ENCODE peak calls at places on chromosome X, in four cellular contexts. E is CD4-positive, alpha-beta T cell; O is GM20000; D is breast epithelium. M is an unnamed sample.

GRCh38 chrX:39559229-39559628 is 538.5 kb downstream of the BCOR start:
- DNase-seq in E (no peak), O (no peak), D (no peak), M (no peak)

GRCh38 chrX:1587161-1587560 is 4.2 kb upstream of the AKAP17A start:
- DNase-seq in E (no peak), O (no peak), D (no peak), M (no peak)

GRCh38 chrX:147900349-147900748 is 11.4 kb upstream of the FMR1 start:
- DNase-seq in E (no peak), O (no peak), D (no peak), M (no peak)

GRCh38 chrX:3268804-3269203 is 77.6 kb downstream of the MXRA5 start:
- DNase-seq in E (no peak), O (no peak), D (no peak), M (no peak)

GRCh38 chrX:6644411-6644810 is 109.5 kb upstream of the VCX3A start:
- DNase-seq in E (no peak), O (no peak), D (no peak), M (no peak)

GRCh38 chrX:23888887-23889501 is 18.7 kb downstream of the APOO start:
- DNase-seq in E (no peak), O (no peak), D (no peak), M (no peak)

GRCh38 chrX:3252744-3253143 is 93.7 kb downstream of the MXRA5 start:
- DNase-seq in E (no peak), O (peak; percentile 2), D (no peak), M (no peak)

GRCh38 chrX:154548028-154548316 is 552 bp downstream of the IKBKG start:
- DNase-seq in E (no peak), O (no peak), D (no peak), M (no peak)

GRCh38 chrX:47751670-47752069 is 85.0 kb upstream of the ZNF81 start:
- DNase-seq in E (peak; percentile 7), O (peak; percentile 6), D (no peak), M (no peak)

GRCh38 chrX:153704021-153704526 is 16.3 kb downstream of the SLC6A8 start:
- DNase-seq in E (no peak), O (no peak), D (no peak), M (no peak)

GRCh38 chrX:13164611-13165010 is 120.2 kb upstream of the FAM9C start:
- DNase-seq in E (no peak), O (no peak), D (no peak), M (no peak)

GRCh38 chrX:96563663-96564062 is 121.0 kb upstream of the DIAPH2 start:
- DNase-seq in E (no peak), O (no peak), D (no peak), M (no peak)

GRCh38 chrX:120664081-120664480 is 34.2 kb upstream of the C1GALT1C1 start:
- DNase-seq in E (no peak), O (peak; percentile 2), D (no peak), M (no peak)

GRCh38 chrX:2828404-2829065 is at the start of gene GYG2:
- DNase-seq in E (no peak), O (no peak), D (no peak), M (no peak)

GRCh38 chrX:23901805-23902204 is 5.9 kb downstream of the APOO start:
- DNase-seq in E (peak; percentile 13), O (peak; percentile 39), D (no peak), M (no peak)

GRCh38 chrX:46710425-46710824 is 48.5 kb downstream of the SLC9A7 start:
- DNase-seq in E (no peak), O (no peak), D (no peak), M (no peak)

GRCh38 chrX:119501511-119502148 is 33.4 kb downstream of the SLC25A5 start:
- DNase-seq in E (no peak), O (no peak), D (no peak), M (no peak)

GRCh38 chrX:37787353-37787869 is 7.6 kb downstream of the CYBB start:
- DNase-seq in E (no peak), O (peak; percentile 13), D (no peak), M (no peak)

GRCh38 chrX:26254436-26254835 is 38.5 kb downstream of the MAGEB5 start:
- DNase-seq in E (no peak), O (no peak), D (no peak), M (no peak)

GRCh38 chrX:68186552-68187262 is 246.6 kb downstream of the OPHN1 start:
- DNase-seq in E (no peak), O (no peak), D (no peak), M (no peak)

GRCh38 chrX:100994352-100995281 is 25.1 kb downstream of the ARL13A start:
- DNase-seq in E (no peak), O (no peak), D (no peak), M (no peak)

GRCh38 chrX:112651766-112652165 is 28.0 kb downstream of the LHFPL1 start:
- DNase-seq in E (no peak), O (no peak), D (no peak), M (no peak)

DNA sequence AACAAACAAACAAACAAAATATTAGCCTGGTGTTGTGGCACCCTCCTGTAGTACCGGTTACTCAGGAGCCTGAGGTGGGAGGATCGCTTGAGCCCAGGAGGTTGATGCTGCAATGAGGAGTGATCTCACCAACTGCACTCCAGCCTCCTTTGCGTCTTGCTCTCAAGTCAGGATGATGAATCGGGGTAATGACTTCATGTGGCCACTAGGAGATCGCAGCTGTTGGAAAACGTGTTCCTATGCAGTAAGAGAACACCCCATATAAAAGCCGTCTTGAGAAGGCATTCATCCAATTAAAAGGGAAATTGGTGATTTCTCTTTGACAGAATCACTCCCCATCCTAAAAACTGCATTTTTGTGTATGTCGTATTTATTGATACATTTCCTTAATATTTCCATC is 6.9 kb downstream of the CCNB3 start:
- DNase-seq in E (no peak), O (no peak), D (no peak), M (no peak)
- TF ChIP-seq CTCF in E (no peak), O (no peak), D (no peak), M (no peak)

GRCh38 chrX:55167124-55167523 is 53.0 kb upstream of the PAGE5 start:
- DNase-seq in E (no peak), O (no peak), D (no peak), M (no peak)

GRCh38 chrX:55169782-55170181 is 50.4 kb upstream of the PAGE5 start:
- DNase-seq in E (no peak), O (no peak), D (no peak), M (no peak)
- TF ChIP-seq CTCF in E (no peak), O (no peak), D (no peak), M (no peak)

GRCh38 chrX:125378205-125378604 is 58.5 kb downstream of the TEX13C start:
- DNase-seq in E (no peak), O (no peak), D (no peak), M (no peak)
- TF ChIP-seq CTCF in E (no peak), O (no peak), D (no peak), M (no peak)

DNA sequence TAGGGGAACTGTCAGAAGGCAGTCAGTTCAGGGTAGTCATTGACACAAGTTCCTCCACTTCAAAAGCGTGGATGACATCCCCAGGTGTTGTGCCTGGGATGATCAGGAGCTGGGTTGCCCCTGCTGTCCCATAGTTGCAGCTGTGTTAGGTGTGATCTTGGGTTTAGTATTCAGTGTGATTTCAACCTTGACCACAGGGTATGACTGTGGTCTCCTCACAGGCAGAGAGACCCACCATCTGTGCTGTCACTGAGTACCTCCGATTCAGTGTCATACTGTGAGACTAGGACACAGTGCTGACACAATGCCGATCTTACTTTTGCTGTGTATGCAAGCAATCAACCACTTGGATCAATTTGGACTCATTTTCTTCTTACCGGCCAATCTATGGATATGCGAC is 25.2 kb downstream of the FOXR2 start:
- DNase-seq in E (no peak), O (no peak), D (no peak), M (no peak)
- TF ChIP-seq CTCF in E (no peak), O (no peak), D (no peak), M (no peak)

GRCh38 chrX:130086414-130087207 is 23.7 kb downstream of the ELF4 start:
- DNase-seq in E (peak; percentile 60), O (peak; percentile 45), D (no peak), M (no peak)
- TF ChIP-seq CTCF in E (no peak), O (no peak), D (no peak), M (no peak)

GRCh38 chrX:110421499-110422455 is 63.1 kb downstream of the RTL9 start:
- DNase-seq in E (no peak), O (no peak), D (peak; percentile 55), M (no peak)

GRCh38 chrX:110418220-110418856 is 59.7 kb downstream of the RTL9 start:
- DNase-seq in E (no peak), O (no peak), D (no peak), M (no peak)

GRCh38 chrX:110417128-110417527 is 58.5 kb downstream of the RTL9 start:
- DNase-seq in E (no peak), O (no peak), D (no peak), M (no peak)

GRCh38 chrX:110418857-110419249 is 60.2 kb downstream of the RTL9 start:
- DNase-seq in E (no peak), O (no peak), D (no peak), M (no peak)

DNA sequence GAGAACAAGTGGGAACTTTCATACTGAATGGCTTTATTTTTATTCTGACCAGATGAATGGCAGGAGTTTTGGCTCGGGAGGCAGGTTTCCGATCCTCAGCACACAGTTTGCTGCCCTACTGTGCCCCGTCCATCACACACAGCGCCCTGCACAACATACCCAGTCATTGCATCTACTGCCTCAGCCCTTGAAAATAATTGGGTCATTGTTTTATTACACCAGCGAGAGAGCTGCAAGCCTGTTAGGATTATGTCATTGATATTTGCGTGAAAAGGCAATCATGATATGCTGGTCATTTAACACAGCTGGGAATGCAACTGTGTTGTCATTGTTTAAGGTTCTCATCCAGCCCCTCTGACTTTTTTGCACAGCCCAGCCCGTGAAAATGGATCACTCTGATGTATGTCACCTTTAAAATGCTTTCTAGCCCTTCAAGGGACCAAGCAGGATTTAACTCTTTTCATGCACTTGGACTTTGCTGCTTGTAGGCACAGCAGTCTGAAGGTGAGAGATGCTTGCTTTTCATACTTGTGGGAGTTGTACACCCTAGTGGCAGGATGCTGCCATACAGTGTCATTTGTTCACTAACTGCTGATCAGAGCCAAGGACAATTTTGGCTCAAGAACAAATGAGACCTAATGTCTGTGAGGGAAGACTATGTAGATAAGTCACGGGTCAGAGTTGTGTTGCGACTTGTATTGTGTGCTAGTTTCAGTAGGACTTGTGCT is 62.3 kb downstream of the RTL9 start:
- DNase-seq in E (no peak), O (no peak), D (no peak), M (no peak)
- TF ChIP-seq CTCF in E (no peak), O (no peak), D (no peak), M (no peak)